ENCODE peak calls at places on chromosomes 6 and 20, in four cellular contexts. A, P, Z and O are unnamed samples.

GRCh38 chr6:41748542-41748941 is 1.3 kb upstream of the PGC start:
- DNase-seq in Z (no peak), P (no peak), A (no peak), O (no peak)

GRCh38 chr6:167906899-167907298 is 80.2 kb downstream of the AFDN start:
- DNase-seq in P (no peak), A (no peak), Z (no peak), O (no peak)

GRCh38 chr6:160861824-160862223 is 129.7 kb upstream of the MAP3K4 start:
- DNase-seq in Z (no peak), P (no peak), A (no peak), O (no peak)

GRCh38 chr6:17093692-17094091 is 8.2 kb upstream of the STMND1 start:
- DNase-seq in Z (no peak), A (no peak), P (no peak), O (no peak)

GRCh38 chr20:37265152-37265551 is 3.5 kb upstream of the GHRH start:
- DNase-seq in Z (peak; percentile 87), A (no peak), P (no peak), O (no peak)

GRCh38 chr20:45383131-45383530 is 5.0 kb upstream of the TP53TG5 start:
- DNase-seq in Z (no peak), A (no peak), P (no peak), O (no peak)

GRCh38 chr20:47453167-47453782 is 48.4 kb upstream of the NCOA3 start:
- DNase-seq in A (peak; percentile 66), Z (peak; percentile 40), P (no peak), O (peak; percentile 76)

GRCh38 chr6:145891565-145891964 is 72.6 kb downstream of the SHPRH start:
- DNase-seq in P (no peak), A (no peak), Z (no peak), O (no peak)

GRCh38 chr20:7375905-7376304 is 564.4 kb downstream of the HAO1 start:
- DNase-seq in A (no peak), Z (peak; percentile 41), P (no peak), O (no peak)

GRCh38 chr20:3652217-3652616 is 11.0 kb downstream of the GFRA4 start:
- DNase-seq in Z (no peak), A (no peak), P (no peak), O (no peak)

GRCh38 chr6:169854083-169854725 is 102.8 kb downstream of the ERMARD start:
- DNase-seq in Z (no peak), P (no peak), A (no peak), O (no peak)

GRCh38 chr6:115753446-115753845 is 307.2 kb downstream of the FRK start:
- DNase-seq in Z (no peak), P (no peak), A (no peak), O (peak; percentile 10)

GRCh38 chr20:22490287-22491187 is 93.8 kb downstream of the FOXA2 start:
- DNase-seq in P (no peak), A (no peak), Z (no peak), O (no peak)

GRCh38 chr6:165987483-165988305 is 180.0 kb downstream of the TBXT start:
- DNase-seq in Z (no peak), P (no peak), A (no peak), O (no peak)

GRCh38 chr6:3329491-3330051 is 70.8 kb downstream of the PSMG4 start:
- DNase-seq in P (no peak), A (no peak), Z (no peak), O (no peak)

GRCh38 chr6:107304421-107305025 is 154.8 kb downstream of the PDSS2 start:
- DNase-seq in A (no peak), P (no peak), Z (no peak), O (no peak)

GRCh38 chr6:79250107-79250514 is 15.6 kb upstream of the HMGN3 start:
- DNase-seq in P (no peak), A (peak; percentile 33), Z (peak; percentile 36), O (no peak)

GRCh38 chr20:62587757-62588402 is 54.4 kb upstream of the SLCO4A1 start:
- DNase-seq in A (peak; percentile 57), Z (no peak), P (no peak), O (no peak)

GRCh38 chr6:16238057-16238657 is at the start of gene GMPR:
- DNase-seq in A (peak; percentile 85), P (peak; percentile 73), Z (peak; percentile 86), O (no peak)

GRCh38 chr6:146968041-146968760 is 236.0 kb upstream of the STXBP5 start:
- DNase-seq in A (no peak), P (no peak), Z (no peak), O (peak; percentile 65)

GRCh38 chr20:34262488-34263288 is 21.5 kb downstream of the ASIP start:
- DNase-seq in P (no peak), A (no peak), Z (no peak), O (peak; percentile 10)

GRCh38 chr6:8100159-8100854 is 2.0 kb downstream of the EEF1E1 start:
- DNase-seq in P (no peak), Z (no peak), A (no peak), O (no peak)

GRCh38 chr6:35731736-35732532 is 4.9 kb upstream of the ARMC12 start:
- DNase-seq in A (peak; percentile 98), Z (peak; percentile 89), P (peak; percentile 93), O (peak; percentile 87)

GRCh38 chr6:142440603-142441293 is 138.9 kb downstream of the ADGRG6 start:
- DNase-seq in P (no peak), A (no peak), Z (no peak), O (no peak)

GRCh38 chr20:8457978-8458377 is 325.9 kb downstream of the PLCB1 start:
- DNase-seq in Z (peak; percentile 83), P (no peak), A (no peak), O (no peak)

GRCh38 chr6:130620338-130620781 is 206.8 kb upstream of the SMLR1 start:
- DNase-seq in P (no peak), Z (no peak), A (no peak), O (no peak)

GRCh38 chr6:157840776-157841175 is 17.7 kb downstream of the SNX9 start:
- DNase-seq in Z (no peak), P (no peak), A (no peak), O (peak; percentile 42)

GRCh38 chr20:48339986-48340884 is 487.6 kb downstream of the PREX1 start:
- DNase-seq in P (no peak), A (no peak), Z (no peak), O (no peak)

GRCh38 chr20:48776306-48776705 is 51.5 kb downstream of the PREX1 start:
- DNase-seq in Z (no peak), A (no peak), P (no peak), O (peak; percentile 54)

GRCh38 chr6:38542031-38542430 is 97.7 kb downstream of the BTBD9 start:
- DNase-seq in A (no peak), Z (no peak), P (no peak), O (no peak)

GRCh38 chr20:829531-829930 is 4.0 kb upstream of the FAM110A start:
- DNase-seq in A (no peak), Z (no peak), P (no peak), O (no peak)

GRCh38 chr20:8642247-8642646 is 426.6 kb upstream of the PLCB4 start:
- DNase-seq in Z (no peak), A (no peak), P (no peak), O (no peak)

GRCh38 chr20:13929836-13930235 is 60.6 kb downstream of the SEL1L2 start:
- DNase-seq in P (no peak), A (no peak), Z (no peak), O (no peak)

GRCh38 chr20:53804920-53805894 is 211.6 kb upstream of the ZNF217 start:
- DNase-seq in Z (no peak), P (no peak), A (no peak), O (no peak)

GRCh38 chr6:161369339-161369738 is 95.5 kb upstream of the AGPAT4 start:
- DNase-seq in P (no peak), Z (peak; percentile 15), A (no peak), O (peak; percentile 69)

GRCh38 chr6:25987845-25988244 is 25.2 kb downstream of the TRIM38 start:
- DNase-seq in P (no peak), A (no peak), Z (no peak), O (no peak)

GRCh38 chr6:34063641-34064040 is 82.2 kb downstream of the GRM4 start:
- DNase-seq in A (no peak), P (no peak), Z (no peak), O (no peak)

GRCh38 chr6:34771727-34772126 is 14.4 kb downstream of the SNRPC start:
- DNase-seq in A (no peak), Z (no peak), P (no peak), O (peak; percentile 65)